ENCODE peak calls at places on chromosomes 2 and 18, in seven cellular contexts. S, I, Q, G, E, D and W are unnamed samples. For H3K27me3, the result is how much of the 10 kb centered on the place peaks cover.

GRCh38 chr2:27050281-27050995 is 1.0 kb upstream of the AGBL5 start:
- DNase-seq in S (peak), I (peak), Q (peak), G (peak), E (peak), D (peak), W (peak)

GRCh38 chr2:67812682-67813081 is 250.1 kb downstream of the C1D start:
- DNase-seq in S (no peak), I (no peak), Q (no peak), G (no peak), E (no peak), D (no peak), W (no peak)

GRCh38 chr18:26085056-26085455 is 5.4 kb downstream of the SS18 start:
- DNase-seq in S (no peak), I (no peak), Q (no peak), G (no peak), E (no peak), D (no peak), W (no peak)

GRCh38 chr18:77113361-77114069 is 19.1 kb downstream of the MBP start:
- DNase-seq in S (no peak), I (peak), Q (no peak), G (no peak), E (no peak), D (no peak), W (peak)

GRCh38 chr2:236250909-236251579 is 13.2 kb downstream of the ASB18 start:
- DNase-seq in S (no peak), I (no peak), Q (no peak), G (no peak), E (no peak), D (no peak), W (no peak)

GRCh38 chr2:46915281-46915810 is at the start of gene MCFD2:
- DNase-seq in S (peak), I (peak), Q (no peak), G (no peak), E (peak), D (no peak), W (no peak)

GRCh38 chr18:55735199-55735855 is 147.3 kb upstream of the TCF4 start:
- DNase-seq in S (no peak), I (no peak), Q (no peak), G (no peak), E (no peak), D (no peak), W (no peak)

GRCh38 chr2:161436411-161436810 is 20.3 kb downstream of the TBR1 start:
- DNase-seq in S (no peak), I (no peak), Q (peak), G (no peak), E (no peak), D (no peak), W (no peak)

GRCh38 chr2:174615951-174616436 is 18.4 kb upstream of the WIPF1 start:
- DNase-seq in S (no peak), I (no peak), Q (no peak), G (no peak), E (no peak), D (no peak), W (no peak)

GRCh38 chr2:10208736-10209135 is 86.2 kb downstream of the RRM2 start:
- DNase-seq in S (no peak), I (no peak), Q (no peak), G (no peak), E (no peak), D (no peak), W (no peak)

GRCh38 chr2:165563468-165564225 is 94.1 kb downstream of the CSRNP3 start:
- DNase-seq in S (no peak), I (no peak), Q (no peak), G (no peak), E (no peak), D (peak), W (no peak)

GRCh38 chr2:96386470-96386869 is 50.9 kb downstream of the NCAPH start:
- DNase-seq in S (no peak), I (peak), Q (no peak), G (no peak), E (no peak), D (no peak), W (no peak)

GRCh38 chr18:3966985-3967856 is 487.9 kb downstream of the DLGAP1 start:
- DNase-seq in S (no peak), I (no peak), Q (no peak), G (no peak), E (no peak), D (peak), W (peak)

GRCh38 chr2:117087565-117088291 is 726.8 kb upstream of the DDX18 start:
- DNase-seq in S (no peak), I (no peak), Q (no peak), G (no peak), E (no peak), D (peak), W (no peak)

GRCh38 chr2:100124746-100125145 is 17.6 kb downstream of the AFF3 start:
- DNase-seq in S (no peak), I (no peak), Q (no peak), G (no peak), E (no peak), D (no peak), W (no peak)

GRCh38 chr2:38394041-38394440 is 17.0 kb upstream of the ATL2 start:
- DNase-seq in S (no peak), I (no peak), Q (no peak), G (no peak), E (no peak), D (no peak), W (no peak)

GRCh38 chr18:35982404-35983114 is 10.1 kb downstream of the RMP24 start:
- DNase-seq in S (no peak), I (no peak), Q (peak), G (no peak), E (no peak), D (no peak), W (no peak)

GRCh38 chr2:241011296-241011600 is 12.8 kb downstream of the SNED1 start:
- DNase-seq in S (peak), I (no peak), Q (no peak), G (no peak), E (peak), D (no peak), W (peak)

GRCh38 chr2:112646791-112647720 is 1.3 kb downstream of the SLC20A1 start:
- DNase-seq in S (no peak), I (no peak), Q (no peak), G (no peak), E (no peak), D (peak), W (no peak)

GRCh38 chr2:15953891-15954680 is 13.7 kb downstream of the MYCN start:
- DNase-seq in S (no peak), I (no peak), Q (no peak), G (no peak), E (no peak), D (no peak), W (no peak)

GRCh38 chr2:109129921-109130725 is 1.1 kb downstream of the SH3RF3 start:
- DNase-seq in S (no peak), I (no peak), Q (no peak), G (no peak), E (no peak), D (peak), W (peak)

GRCh38 chr2:65583061-65583460 is 150.7 kb upstream of the SPRED2 start:
- DNase-seq in S (no peak), I (no peak), Q (no peak), G (no peak), E (no peak), D (no peak), W (no peak)

GRCh38 chr2:191379375-191379774 is 134.2 kb downstream of the MYO1B start:
- DNase-seq in S (no peak), I (no peak), Q (no peak), G (no peak), E (no peak), D (no peak), W (no peak)

GRCh38 chr2:119756837-119757236 is 2.9 kb upstream of the PTPN4 start:
- DNase-seq in S (peak), I (peak), Q (no peak), G (no peak), E (peak), D (no peak), W (no peak)

GRCh38 chr2:196259507-196260481 is 88.4 kb upstream of the STK17B start:
- DNase-seq in S (no peak), I (no peak), Q (no peak), G (no peak), E (no peak), D (no peak), W (no peak)

DNA sequence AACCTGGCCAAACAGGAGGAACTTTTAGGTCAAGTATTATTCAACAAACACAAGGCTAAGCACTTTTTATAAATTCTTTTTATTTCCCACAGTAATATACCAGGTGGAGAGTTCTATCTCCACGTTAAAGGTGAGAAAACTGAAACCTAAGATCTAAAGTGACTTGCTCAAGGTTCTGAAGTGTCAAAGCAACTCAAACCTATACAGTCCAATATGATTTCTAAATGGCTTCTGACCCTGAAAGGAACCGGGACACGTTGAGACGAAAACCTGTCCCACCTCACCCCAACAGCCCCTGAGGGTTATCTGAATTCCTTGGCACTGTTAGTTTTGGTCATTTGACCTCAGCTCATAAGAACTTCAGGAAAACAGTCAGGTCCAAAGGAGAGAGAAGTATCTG is 814.5 kb upstream of the LRATD1 start:
- DNase-seq in S (no peak), I (no peak), Q (no peak), G (no peak), E (no peak), D (no peak), W (no peak)
- H3K4me3 ChIP-seq in S (no peak), I (no peak), Q (no peak), G (no peak), E (no peak), D (no peak), W (no peak)

GRCh38 chr18:58831610-58832009 is 33.1 kb upstream of the ZNF532 start:
- DNase-seq in S (no peak), I (no peak), Q (no peak), G (no peak), E (no peak), D (no peak), W (no peak)
- H3K27me3 ChIP-seq in S (under half), I (under half), Q (under half), G (under half), E (under half), D (under half), W (under half)

GRCh38 chr2:63047534-63048281 is 2.9 kb upstream of the OTX1 start:
- DNase-seq in S (no peak), I (no peak), Q (no peak), G (no peak), E (no peak), D (peak), W (peak)
- H3K4me3 ChIP-seq in S (peak), I (no peak), Q (no peak), G (no peak), E (no peak), D (peak), W (peak)

GRCh38 chr2:60745330-60745729 is 10.7 kb upstream of the PAPOLG start:
- DNase-seq in S (no peak), I (no peak), Q (no peak), G (no peak), E (no peak), D (no peak), W (no peak)

GRCh38 chr2:60742419-60742818 is 13.6 kb upstream of the PAPOLG start:
- DNase-seq in S (no peak), I (no peak), Q (no peak), G (no peak), E (no peak), D (peak), W (peak)

GRCh38 chr2:60739156-60739555 is 16.9 kb upstream of the PAPOLG start:
- DNase-seq in S (no peak), I (no peak), Q (no peak), G (no peak), E (no peak), D (no peak), W (no peak)

GRCh38 chr2:60738679-60739078 is 17.4 kb upstream of the PAPOLG start:
- DNase-seq in S (no peak), I (no peak), Q (no peak), G (no peak), E (no peak), D (no peak), W (no peak)

DNA sequence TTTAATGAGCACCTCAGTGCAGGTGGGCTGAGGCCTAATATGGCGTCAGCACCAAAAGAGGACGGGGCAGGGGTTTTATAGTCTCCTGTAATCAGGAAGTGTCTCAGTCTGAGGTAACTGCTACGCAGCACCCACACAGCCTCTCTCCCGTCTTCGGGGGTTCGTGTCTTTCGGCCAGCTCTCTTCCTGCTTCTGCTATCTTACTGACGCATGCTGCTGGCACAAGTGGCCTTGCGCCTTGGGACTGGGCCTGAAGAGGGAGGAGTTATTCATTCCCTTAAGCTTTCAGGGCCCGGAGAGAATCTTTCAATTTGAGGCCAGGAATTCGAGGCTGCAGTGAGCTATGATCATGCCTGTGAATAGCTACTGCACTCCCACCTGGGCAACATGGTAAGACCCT is 14.5 kb upstream of the PAPOLG start:
- DNase-seq in S (no peak), I (no peak), Q (no peak), G (no peak), E (no peak), D (no peak), W (no peak)
- H3K27me3 ChIP-seq in S (under half), I (under half), Q (under half), G (under half), E (under half), D (under half), W (under half)

DNA sequence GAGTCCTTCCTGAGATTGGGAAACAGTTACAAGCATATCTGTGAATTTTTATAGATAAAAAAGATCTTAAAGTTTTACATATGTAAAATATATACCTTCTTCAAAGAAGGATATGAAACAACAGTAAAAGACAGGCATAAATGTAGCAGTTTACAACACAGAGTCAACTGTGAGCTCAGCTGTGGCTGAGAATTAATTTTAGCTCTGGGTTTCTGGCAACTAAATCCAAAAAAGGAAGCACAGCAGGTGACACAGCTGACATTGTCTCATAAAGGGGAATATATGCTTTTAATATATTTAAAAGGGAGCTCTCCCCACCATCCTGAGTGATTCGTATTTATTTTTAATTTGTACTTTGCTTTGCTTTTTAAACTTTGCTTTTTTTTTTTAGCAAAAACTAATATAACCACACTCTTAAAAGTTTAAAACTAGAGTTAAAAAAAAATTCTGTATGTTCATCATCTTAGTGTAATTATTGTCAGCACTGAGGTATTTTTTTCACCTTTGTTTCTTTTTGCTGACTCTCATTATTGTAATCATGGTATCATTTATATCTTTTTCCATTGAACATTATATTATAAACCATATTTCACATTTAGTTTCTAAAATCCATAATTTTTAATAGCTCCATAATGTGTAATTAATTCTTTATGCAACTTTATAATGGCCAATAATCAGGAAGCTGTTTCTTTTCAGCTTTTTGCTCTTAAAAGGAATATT is 6.7 kb downstream of the TUBB6 start:
- DNase-seq in S (no peak), I (no peak), Q (no peak), G (no peak), E (no peak), D (no peak), W (no peak)
- H3K4me3 ChIP-seq in S (peak), I (no peak), Q (no peak), G (no peak), E (no peak), D (no peak), W (no peak)

GRCh38 chr2:54454922-54455583 is 1.1 kb upstream of the SPTBN1 start:
- DNase-seq in S (no peak), I (peak), Q (no peak), G (no peak), E (no peak), D (peak), W (peak)
- H3K27me3 ChIP-seq in S (under half), I (under half), Q (under half), G (under half), E (under half), D (under half), W (under half)

GRCh38 chr18:47263828-47264314 is 12.4 kb upstream of the SKOR2 start:
- DNase-seq in S (no peak), I (no peak), Q (no peak), G (no peak), E (no peak), D (peak), W (peak)
- H3K4me3 ChIP-seq in S (peak), I (no peak), Q (no peak), G (no peak), E (peak), D (peak), W (peak)

DNA sequence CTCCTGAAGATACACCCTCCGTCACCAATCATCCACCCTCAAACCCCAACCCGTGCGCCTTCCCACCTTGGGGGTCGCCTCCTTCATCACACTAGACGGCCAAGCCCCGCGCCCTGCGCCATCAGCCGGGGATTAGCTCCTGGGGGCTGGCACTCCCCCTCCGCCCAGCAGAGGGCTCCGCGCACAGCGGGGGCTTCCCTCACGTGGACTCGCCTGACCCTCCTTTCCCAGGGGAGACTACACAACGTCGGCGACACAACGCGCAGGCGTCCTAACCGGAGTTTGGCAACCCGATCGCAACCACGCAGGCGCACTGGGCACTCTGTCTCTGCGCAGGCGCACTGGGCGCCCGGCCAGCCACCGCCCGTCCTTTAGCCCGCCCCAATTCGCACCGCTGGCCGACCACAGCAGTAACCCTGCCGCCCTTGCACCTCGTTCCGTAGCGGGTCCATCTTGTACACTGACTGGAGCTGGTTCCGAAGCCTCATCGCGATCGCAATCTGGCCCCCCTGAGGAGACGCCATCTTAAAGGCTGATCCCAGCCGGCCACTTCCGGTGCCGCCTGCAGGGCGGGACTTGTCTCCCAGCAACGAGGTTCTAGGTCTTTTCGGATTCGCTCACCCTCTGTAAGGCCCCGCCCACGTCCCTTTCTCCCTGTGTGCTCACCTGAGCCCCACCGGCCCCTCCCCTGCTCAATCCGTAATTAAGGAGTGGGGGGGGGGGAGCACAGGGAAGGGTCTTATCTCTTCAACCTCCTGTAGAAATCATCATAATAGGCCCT is at the start of gene PCGF1:
- DNase-seq in S (peak), I (peak), Q (peak), G (peak), E (peak), D (peak), W (peak)
- H3K27me3 ChIP-seq in S (under half), I (under half), Q (under half), G (under half), E (under half), D (half or more), W (half or more)